ENCODE peak calls at places on chromosomes 6 and 20, in four cellular contexts. I, B, M and K are unnamed samples.

GRCh38 chr6:148367418-148368024 is 24.9 kb downstream of the SASH1 start:
- DNase-seq in I (no peak), B (no peak), M (no peak), K (no peak)

GRCh38 chr6:125236536-125237327 is 65.0 kb downstream of the HDDC2 start:
- DNase-seq in I (no peak), B (peak), M (no peak), K (no peak)

GRCh38 chr6:70385931-70386330 is 27.4 kb upstream of the FAM135A start:
- DNase-seq in I (no peak), B (no peak), M (no peak), K (no peak)

GRCh38 chr6:39422273-39422672 is 99.8 kb upstream of the KCNK16 start:
- DNase-seq in I (no peak), B (no peak), M (no peak), K (no peak)

GRCh38 chr20:34215711-34216381 is 25.4 kb upstream of the ASIP start:
- DNase-seq in I (peak), B (peak), M (peak), K (no peak)

GRCh38 chr6:63598251-63599036 is 26.2 kb downstream of the LOC128125822 start:
- DNase-seq in I (peak), B (peak), M (peak), K (peak)

GRCh38 chr6:83872386-83873118 is 13.1 kb downstream of the CYB5R4 start:
- DNase-seq in I (no peak), B (no peak), M (no peak), K (no peak)

GRCh38 chr6:90284236-90284744 is 12.4 kb downstream of the BACH2 start:
- DNase-seq in I (peak), B (peak), M (peak), K (no peak)

GRCh38 chr6:11434565-11435326 is 102.8 kb upstream of the TMEM170B start:
- DNase-seq in I (no peak), B (peak), M (peak), K (no peak)

GRCh38 chr6:2204272-2204671 is 41.1 kb downstream of the GMDS start:
- DNase-seq in I (no peak), B (no peak), M (no peak), K (no peak)

GRCh38 chr20:35870541-35871307 is 83.6 kb downstream of the SCAND1 start:
- DNase-seq in I (no peak), B (no peak), M (no peak), K (no peak)

GRCh38 chr6:130895516-130895915 is 68.3 kb downstream of the SMLR1 start:
- DNase-seq in I (no peak), B (no peak), M (no peak), K (no peak)

GRCh38 chr20:61166324-61166723 is 85.7 kb upstream of the CDH4 start:
- DNase-seq in I (no peak), B (no peak), M (no peak), K (no peak)

GRCh38 chr6:11535801-11536230 is 1.7 kb upstream of the TMEM170B start:
- DNase-seq in I (peak), B (no peak), M (peak), K (no peak)

GRCh38 chr20:50987493-50988210 is 29.0 kb downstream of the MOCS3 start:
- DNase-seq in I (peak), B (peak), M (peak), K (peak)
- H3K4me3 ChIP-seq in I (no peak), B (no peak), M (no peak), K (no peak)

DNA sequence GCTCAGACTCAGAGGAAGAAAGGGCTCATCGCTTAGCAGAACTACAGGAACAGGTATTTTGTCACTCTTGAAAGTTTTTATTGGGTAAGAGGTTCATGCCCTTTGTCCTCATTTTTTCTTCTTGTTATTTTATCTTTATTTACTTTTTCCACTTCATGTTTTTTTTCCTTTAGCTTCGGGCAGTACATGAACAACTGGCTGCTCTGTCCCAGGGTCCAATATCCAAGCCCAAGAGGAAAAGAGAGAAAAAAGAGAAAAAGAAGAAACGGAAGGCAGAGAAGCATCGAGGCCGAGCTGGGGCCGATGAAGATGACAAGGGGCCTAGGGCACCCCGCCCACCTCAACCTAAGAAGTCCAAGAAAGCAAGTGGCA is 9.5 kb downstream of the BRD2 start:
- DNase-seq in I (no peak), B (no peak), M (no peak), K (no peak)
- H3K4me3 ChIP-seq in I (no peak), B (no peak), M (no peak), K (no peak)

GRCh38 chr6:169653691-169654090 is 48.1 kb downstream of the WDR27 start:
- DNase-seq in I (no peak), B (no peak), M (no peak), K (no peak)
- H3K4me3 ChIP-seq in I (no peak), B (no peak), M (no peak), K (no peak)

DNA sequence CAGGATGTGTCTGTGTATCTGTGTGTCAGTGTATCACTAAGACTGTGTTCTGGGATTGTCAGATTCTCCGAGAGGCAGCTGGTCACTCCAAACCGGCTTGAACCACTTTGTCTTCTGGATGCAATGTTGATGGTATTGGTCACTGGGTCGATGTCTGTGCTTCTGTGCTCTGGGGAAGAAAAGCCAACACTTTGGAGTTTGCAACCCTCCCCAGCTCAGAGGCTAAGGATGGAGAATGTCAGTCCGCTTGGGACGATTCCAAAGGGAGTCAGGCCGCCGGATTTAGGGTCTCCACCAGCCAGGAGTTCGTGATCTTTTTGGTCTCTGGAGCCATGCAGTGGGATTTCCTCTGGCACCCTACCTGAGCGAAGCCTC is 5.2 kb downstream of the MAFB start:
- DNase-seq in I (no peak), B (no peak), M (no peak), K (no peak)
- H3K4me3 ChIP-seq in I (no peak), B (no peak), M (no peak), K (no peak)

DNA sequence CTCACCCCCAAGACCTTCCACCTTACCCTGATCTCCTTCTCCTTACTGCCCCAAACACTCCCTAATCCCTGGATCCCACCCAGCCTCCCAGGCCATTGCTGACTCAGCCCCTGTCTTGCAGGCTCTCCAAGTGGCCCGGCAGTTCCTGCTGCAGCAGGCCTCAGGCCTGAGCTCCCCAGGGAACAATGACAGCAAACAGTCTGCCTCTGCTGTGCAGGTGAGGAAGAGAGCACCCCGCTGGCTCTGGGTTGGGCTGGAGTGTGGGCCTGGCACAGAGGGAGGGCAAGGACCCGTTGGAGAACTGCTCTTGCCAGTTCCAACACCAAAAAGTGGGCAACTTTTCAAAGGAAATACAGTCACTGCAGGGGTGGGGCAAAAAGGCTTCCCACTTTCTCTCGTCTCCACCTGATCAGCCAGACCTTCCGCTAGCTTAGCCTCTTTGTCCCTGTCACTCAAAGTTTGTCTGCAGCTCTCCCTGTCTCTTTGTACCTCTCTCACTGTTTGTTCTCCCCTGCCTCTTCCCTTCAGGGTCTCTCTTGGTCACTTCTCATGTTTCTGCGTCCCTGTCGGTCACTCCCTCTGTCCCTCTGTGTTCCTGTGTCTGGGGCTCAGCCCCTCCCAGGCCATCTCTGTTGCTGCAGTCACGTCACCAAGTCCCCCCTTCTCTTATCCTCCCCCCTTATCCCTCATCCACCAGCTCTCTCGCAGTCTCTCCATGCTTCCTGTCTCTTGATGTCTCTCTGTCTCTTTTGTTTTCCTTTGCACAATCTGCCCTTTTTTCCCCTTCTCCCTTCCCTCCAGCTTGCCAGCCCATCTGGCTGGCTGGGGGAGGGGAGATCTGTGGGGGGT is 31.9 kb downstream of the FOXP4 start:
- DNase-seq in I (no peak), B (no peak), M (peak), K (no peak)
- H3K4me3 ChIP-seq in I (no peak), B (peak), M (no peak), K (no peak)

GRCh38 chr20:62739581-62740285 is 31.1 kb downstream of the NTSR1 start:
- DNase-seq in I (no peak), B (no peak), M (no peak), K (peak)

GRCh38 chr20:62740286-62741141 is 31.9 kb downstream of the NTSR1 start:
- DNase-seq in I (peak), B (peak), M (peak), K (peak)

GRCh38 chr20:62741701-62742491 is 33.3 kb downstream of the NTSR1 start:
- DNase-seq in I (no peak), B (no peak), M (no peak), K (no peak)

GRCh38 chr20:62742550-62742949 is 33.9 kb downstream of the NTSR1 start:
- DNase-seq in I (no peak), B (no peak), M (no peak), K (no peak)

DNA sequence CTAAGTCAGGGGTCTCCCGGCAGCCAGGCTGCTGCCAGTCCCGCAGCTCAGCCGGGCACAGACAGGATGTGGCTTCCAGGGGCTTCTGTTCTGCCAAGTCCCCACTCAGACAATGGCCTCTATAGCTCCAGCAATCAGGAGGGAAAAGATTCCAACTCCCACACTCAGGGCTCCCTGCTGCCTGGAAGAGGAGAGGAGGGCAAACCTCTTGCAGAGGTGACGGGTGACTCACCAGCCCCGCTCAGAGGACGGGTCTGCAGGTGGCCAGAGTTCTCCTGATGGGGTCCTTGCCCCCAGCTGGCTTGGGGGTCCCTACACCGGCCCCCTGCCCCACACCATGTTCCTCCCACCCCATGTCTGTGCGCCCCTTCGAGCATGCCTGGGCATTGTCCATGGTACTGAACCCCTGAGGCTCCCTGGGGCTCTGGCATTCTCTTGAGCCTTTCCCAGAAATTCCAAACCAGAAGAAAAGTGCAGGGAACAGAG is 32.6 kb downstream of the NTSR1 start:
- DNase-seq in I (no peak), B (no peak), M (no peak), K (no peak)
- H3K4me3 ChIP-seq in I (no peak), B (no peak), M (no peak), K (no peak)

DNA sequence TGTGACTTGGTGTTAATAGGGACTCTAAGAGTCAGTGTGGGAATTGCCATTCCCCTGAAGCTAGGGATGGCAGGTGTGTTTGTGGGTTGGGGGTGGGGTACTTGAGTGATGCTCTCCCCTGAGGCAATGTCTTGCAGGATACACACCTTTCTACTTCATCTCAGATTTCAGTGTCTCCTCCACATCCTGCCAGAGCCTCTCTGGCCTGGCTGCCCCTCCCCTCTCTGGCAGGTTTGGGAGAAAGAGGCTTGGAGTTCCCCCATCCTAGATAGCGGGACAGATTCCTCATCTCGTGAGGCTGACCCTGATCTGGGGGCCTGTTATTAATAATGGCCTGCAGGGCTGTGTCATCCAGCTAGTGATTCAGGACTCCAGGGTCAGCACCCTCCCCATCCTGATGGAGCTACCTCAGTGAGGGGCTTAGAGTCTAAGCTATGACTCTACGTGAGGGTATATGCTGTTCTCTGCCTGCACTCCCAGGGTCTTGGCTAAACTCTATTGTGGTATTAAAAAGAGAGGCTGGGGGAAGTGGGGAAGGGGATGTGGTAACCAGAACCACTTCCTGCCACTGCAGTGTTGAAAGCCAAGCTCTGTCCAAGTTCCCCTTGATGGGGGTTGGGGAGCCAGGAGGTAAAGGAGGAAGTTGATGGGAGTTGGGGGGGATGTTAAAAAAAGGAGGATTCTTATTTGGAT is 3.7 kb upstream of the MMP9 start:
- DNase-seq in I (no peak), B (no peak), M (no peak), K (no peak)
- H3K4me3 ChIP-seq in I (no peak), B (no peak), M (no peak), K (no peak)

GRCh38 chr6:157558049-157558448 is 177.1 kb downstream of the ZDHHC14 start:
- DNase-seq in I (no peak), B (no peak), M (no peak), K (no peak)
- H3K4me3 ChIP-seq in I (no peak), B (no peak), M (no peak), K (no peak)

GRCh38 chr6:75301088-75301487 is 16.5 kb upstream of the TMEM30A start:
- DNase-seq in I (no peak), B (no peak), M (no peak), K (no peak)

GRCh38 chr6:75301537-75301936 is 16.9 kb upstream of the TMEM30A start:
- DNase-seq in I (no peak), B (no peak), M (no peak), K (no peak)

GRCh38 chr6:75292522-75292921 is 7.9 kb upstream of the TMEM30A start:
- DNase-seq in I (no peak), B (no peak), M (no peak), K (no peak)

GRCh38 chr6:75300206-75300605 is 15.6 kb upstream of the TMEM30A start:
- DNase-seq in I (no peak), B (no peak), M (no peak), K (no peak)

GRCh38 chr6:75296811-75297779 is 12.5 kb upstream of the TMEM30A start:
- DNase-seq in I (peak), B (peak), M (peak), K (no peak)
- H3K4me3 ChIP-seq in I (no peak), B (no peak), M (no peak), K (no peak)

DNA sequence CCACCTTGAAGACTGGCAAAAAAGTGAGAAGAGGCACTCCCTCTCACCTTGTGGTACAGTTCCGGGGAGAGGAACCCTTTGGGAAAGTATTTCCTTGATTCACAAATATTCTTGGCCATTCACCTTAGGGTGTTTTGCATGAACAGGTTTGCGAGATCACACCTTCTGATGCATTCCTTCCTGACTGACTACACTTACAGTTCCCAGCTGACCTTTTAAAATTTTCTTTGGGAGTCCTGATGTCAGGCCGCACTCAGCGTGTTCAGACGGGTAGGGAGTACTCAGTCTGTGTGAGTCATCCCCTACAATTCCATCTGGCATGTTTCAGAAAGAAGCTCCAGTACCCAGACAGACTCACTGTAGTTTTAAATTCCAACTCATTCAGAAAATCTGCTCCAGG is 1.7 kb downstream of the ADGRF4 start:
- DNase-seq in I (no peak), B (peak), M (peak), K (no peak)
- H3K4me3 ChIP-seq in I (no peak), B (peak), M (no peak), K (no peak)